ENCODE peak calls at places on chromosome 1, in five cellular contexts. C, J, P, M and Q are unnamed samples.

GRCh38 chr1:218711884-218712674 is 366.9 kb downstream of the TGFB2 start:
- DNase-seq in M (no peak), P (no peak), C (no peak), J (no peak), Q (no peak)

GRCh38 chr1:10813801-10814200 is 17.4 kb upstream of the CASZ1 start:
- DNase-seq in J (no peak), P (no peak), M (peak), C (no peak), Q (no peak)

GRCh38 chr1:174744886-174745285 is 254.9 kb upstream of the CACYBP start:
- DNase-seq in C (no peak), M (no peak), J (no peak), P (no peak), Q (no peak)

GRCh38 chr1:24643362-24644346 is 552 bp downstream of the SRRM1 start:
- DNase-seq in P (no peak), C (peak), J (no peak), M (no peak), Q (peak)

GRCh38 chr1:232221790-232222499 is 408.0 kb downstream of the SIPA1L2 start:
- DNase-seq in J (no peak), C (no peak), P (no peak), M (no peak), Q (no peak)

GRCh38 chr1:193408782-193409293 is 222.4 kb upstream of the B3GALT2 start:
- DNase-seq in C (no peak), M (no peak), P (no peak), J (no peak), Q (no peak)

GRCh38 chr1:29804181-29804899 is 568.0 kb downstream of the PTPRU start:
- DNase-seq in C (no peak), M (no peak), J (no peak), P (no peak), Q (no peak)

GRCh38 chr1:13482600-13482999 is 31.2 kb downstream of the LRRC38 start:
- DNase-seq in J (no peak), P (no peak), M (no peak), C (no peak), Q (no peak)

GRCh38 chr1:37476460-37477197 is 2.2 kb downstream of the ZC3H12A start:
- DNase-seq in J (no peak), M (peak), C (no peak), P (no peak), Q (peak)

GRCh38 chr1:150273310-150273709 is 720 bp downstream of the C1orf54 start:
- DNase-seq in J (no peak), P (no peak), C (no peak), M (no peak), Q (no peak)

GRCh38 chr1:6603851-6604558 is 1.3 kb upstream of the KLHL21 start:
- DNase-seq in C (no peak), M (no peak), J (no peak), P (no peak), Q (no peak)

GRCh38 chr1:23978825-23979224 is 1.3 kb downstream of the SRSF10 start:
- DNase-seq in C (no peak), J (no peak), P (no peak), M (no peak), Q (no peak)

GRCh38 chr1:180966744-180967536 is 54.2 kb downstream of the KIAA1614 start:
- DNase-seq in P (no peak), C (no peak), M (no peak), J (no peak), Q (no peak)

GRCh38 chr1:28156821-28157220 is 19.7 kb downstream of the PTAFR start:
- DNase-seq in C (no peak), J (no peak), P (no peak), M (no peak), Q (no peak)

GRCh38 chr1:24351247-24351646 is 32.1 kb downstream of the GRHL3 start:
- DNase-seq in J (no peak), P (no peak), M (no peak), C (no peak), Q (no peak)

GRCh38 chr1:230552880-230553279 is 89.4 kb upstream of the COG2 start:
- DNase-seq in C (no peak), P (no peak), M (no peak), J (no peak), Q (no peak)

GRCh38 chr1:27559466-27560030 is 44.4 kb downstream of the AHDC1 start:
- DNase-seq in M (no peak), P (no peak), J (no peak), C (no peak), Q (no peak)

GRCh38 chr1:245663841-245664240 is 509.1 kb downstream of the KIF26B start:
- DNase-seq in J (no peak), M (no peak), P (no peak), C (no peak), Q (no peak)

GRCh38 chr1:8723010-8723409 is 94.4 kb downstream of the RERE start:
- DNase-seq in M (no peak), C (no peak), J (no peak), P (no peak), Q (no peak)

GRCh38 chr1:16236091-16236494 is 890 bp downstream of the CPLANE2 start:
- DNase-seq in P (peak), M (no peak), C (peak), J (peak), Q (no peak)

GRCh38 chr1:112508242-112509004 is at the start of gene WNT2B:
- DNase-seq in M (peak), C (no peak), P (no peak), J (no peak), Q (peak)

GRCh38 chr1:185838111-185838510 is 103.9 kb downstream of the HMCN1 start:
- DNase-seq in P (no peak), J (no peak), M (no peak), C (no peak), Q (no peak)

GRCh38 chr1:179228783-179229213 is 679 bp downstream of the ABL2 start:
- DNase-seq in P (no peak), C (peak), M (peak), J (no peak), Q (peak)

GRCh38 chr1:41868241-41868953 is 50.3 kb downstream of the HIVEP3 start:
- DNase-seq in J (no peak), C (no peak), P (no peak), M (no peak), Q (no peak)

GRCh38 chr1:92118826-92119225 is 38.7 kb downstream of the BTBD8 start:
- DNase-seq in J (no peak), P (no peak), M (no peak), C (no peak), Q (no peak)

GRCh38 chr1:153231363-153231762 is 14.0 kb downstream of the PRR9 start:
- DNase-seq in M (no peak), J (no peak), P (no peak), C (no peak), Q (no peak)

GRCh38 chr1:197675475-197676324 is 99.6 kb downstream of the DENND1B start:
- DNase-seq in C (peak), M (peak), J (no peak), P (peak), Q (peak)

GRCh38 chr1:231382426-231382825 is 39.7 kb downstream of the EGLN1 start:
- DNase-seq in M (no peak), J (no peak), P (no peak), C (no peak), Q (no peak)